ENCODE peak calls at places on chromosomes 2 and 18, in four cellular contexts. U is IMR-90, V is H9, P is mesendoderm. B is an unnamed sample.
A peak's percentile ranks its signal among the peaks of the same experiment; 100 is the strongest.

GRCh38 chr18:34595673-34596072 is 114.4 kb upstream of the DTNA start:
- DNase-seq in U (peak; percentile 41), V (peak; percentile 52), P (peak; percentile 89), B (peak; percentile 30)

GRCh38 chr2:112142525-112143078 is 4.4 kb downstream of the FBLN7 start:
- DNase-seq in U (no peak), V (no peak), P (no peak), B (no peak)

GRCh38 chr2:207531024-207531411 is 1.3 kb downstream of the CREB1 start:
- DNase-seq in U (no peak), V (no peak), P (no peak), B (no peak)

GRCh38 chr2:74952575-74952974 is 5.9 kb upstream of the POLE4 start:
- DNase-seq in U (no peak), V (no peak), P (peak; percentile 4), B (no peak)

GRCh38 chr2:196128749-196129148 is 42.6 kb downstream of the STK17B start:
- DNase-seq in U (no peak), V (no peak), P (peak; percentile 10), B (no peak)

GRCh38 chr2:137508739-137509384 is 455.4 kb upstream of the HNMT start:
- DNase-seq in U (no peak), V (peak; percentile 42), P (peak; percentile 34), B (no peak)

GRCh38 chr2:88071365-88071764 is 3.7 kb downstream of the SMYD1 start:
- DNase-seq in U (no peak), V (no peak), P (peak; percentile 69), B (no peak)

GRCh38 chr18:59101830-59102414 is 37.8 kb upstream of the SEC11C start:
- DNase-seq in U (no peak), V (no peak), P (no peak), B (no peak)

GRCh38 chr2:207784898-207785297 is 15.2 kb upstream of the FZD5 start:
- DNase-seq in U (no peak), V (no peak), P (no peak), B (no peak)

GRCh38 chr2:86038291-86039081 is 67.2 kb downstream of the POLR1A start:
- DNase-seq in U (no peak), V (no peak), P (no peak), B (peak; percentile 69)

GRCh38 chr2:109435866-109436634 is 177.7 kb downstream of the SEPTIN10 start:
- DNase-seq in U (peak; percentile 43), V (no peak), P (no peak), B (peak; percentile 67)

GRCh38 chr2:24793752-24794477 is 690 bp downstream of the CENPO start:
- DNase-seq in U (peak; percentile 35), V (peak; percentile 46), P (peak; percentile 82), B (peak; percentile 75)

GRCh38 chr2:197786010-197786877 is 1.1 kb upstream of the BOLL start:
- DNase-seq in U (no peak), V (peak; percentile 91), P (peak; percentile 87), B (no peak)

GRCh38 chr2:240835528-240835927 is 15.5 kb upstream of the KIF1A start:
- DNase-seq in U (no peak), V (no peak), P (no peak), B (no peak)

GRCh38 chr2:42928692-42929576 is 136.6 kb upstream of the HAAO start:
- DNase-seq in U (peak; percentile 47), V (peak; percentile 76), P (peak; percentile 90), B (peak; percentile 58)

GRCh38 chr2:95389256-95390119 is 13.0 kb upstream of the FAHD2A start:
- DNase-seq in U (peak; percentile 49), V (peak; percentile 86), P (peak; percentile 79), B (peak; percentile 43)

GRCh38 chr18:6261938-6262337 is 152.8 kb downstream of the L3MBTL4 start:
- DNase-seq in U (no peak), V (no peak), P (no peak), B (no peak)

GRCh38 chr18:6270791-6271216 is 143.9 kb downstream of the L3MBTL4 start:
- DNase-seq in U (no peak), V (no peak), P (no peak), B (no peak)

GRCh38 chr18:6271585-6271984 is 143.1 kb downstream of the L3MBTL4 start:
- DNase-seq in U (no peak), V (peak; percentile 31), P (no peak), B (no peak)

GRCh38 chr18:6269933-6270332 is 144.8 kb downstream of the L3MBTL4 start:
- DNase-seq in U (no peak), V (no peak), P (no peak), B (no peak)

GRCh38 chr18:6266212-6266611 is 148.5 kb downstream of the L3MBTL4 start:
- DNase-seq in U (no peak), V (no peak), P (no peak), B (no peak)
- H4K8ac ChIP-seq in U (no peak overlapping the region), V (no peak overlapping the region), P (no peak overlapping the region), B (no peak overlapping the region)

DNA sequence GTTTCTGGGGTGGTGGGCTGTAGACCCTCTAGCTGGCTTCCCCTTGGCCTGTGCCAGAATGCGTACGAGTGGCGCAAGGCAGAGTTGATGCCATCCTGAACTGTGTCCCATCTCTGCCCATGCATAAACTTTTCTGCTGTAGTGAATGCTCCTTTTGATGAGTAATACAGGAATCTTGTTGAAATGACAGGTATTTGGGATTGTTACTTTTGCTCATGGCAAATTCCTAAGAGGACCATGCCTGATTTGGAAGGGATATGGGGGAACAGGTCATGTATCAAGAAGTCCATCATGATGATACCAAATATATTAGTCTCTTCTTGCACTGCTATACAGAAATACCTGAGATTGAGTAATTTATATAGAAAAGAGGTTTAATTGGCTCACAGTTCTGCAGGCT is 648.0 kb downstream of the SLC4A3 start:
- DNase-seq in U (no peak), V (no peak), P (peak; percentile 14), B (no peak)
- H4K8ac ChIP-seq in U (no peak overlapping the region), V (no peak overlapping the region), P (no peak overlapping the region), B (no peak overlapping the region)

DNA sequence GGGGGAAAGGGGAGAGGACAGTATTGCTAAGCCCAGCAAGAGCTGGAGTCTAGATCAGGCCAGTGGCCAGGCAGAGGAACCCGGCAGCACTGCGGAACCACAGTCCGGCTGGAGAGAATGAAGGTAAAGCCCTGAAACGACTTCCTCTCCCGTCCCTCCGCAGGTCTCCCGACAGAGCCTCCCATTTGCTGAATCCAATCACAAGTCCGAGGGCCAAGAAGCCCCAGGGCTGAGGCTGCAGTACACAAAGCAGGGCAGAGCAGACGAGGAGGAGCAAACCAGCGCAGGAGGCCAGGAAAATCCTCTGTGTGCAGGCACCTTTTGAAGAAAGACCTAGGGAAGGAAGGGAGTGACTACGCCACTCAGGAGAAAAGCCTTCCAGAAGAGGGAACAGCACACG is 104.4 kb downstream of the OSBPL1A start:
- DNase-seq in U (no peak), V (peak; percentile 74), P (peak; percentile 63), B (no peak)
- H4K8ac ChIP-seq in U (no peak overlapping the region), V (no peak overlapping the region), P (no peak overlapping the region), B (no peak overlapping the region)

GRCh38 chr2:128867327-128867726 is 548.7 kb upstream of the HS6ST1 start:
- DNase-seq in U (no peak), V (no peak), P (no peak), B (no peak)
- H4K8ac ChIP-seq in U (no peak overlapping the region), V (no peak overlapping the region), P (no peak overlapping the region), B (no peak overlapping the region)

GRCh38 chr2:128438091-128438490 is 119.4 kb upstream of the HS6ST1 start:
- DNase-seq in U (no peak), V (no peak), P (no peak), B (no peak)

GRCh38 chr2:128438586-128438985 is 119.9 kb upstream of the HS6ST1 start:
- DNase-seq in U (no peak), V (no peak), P (no peak), B (no peak)

GRCh38 chr2:128437181-128437520 is 118.5 kb upstream of the HS6ST1 start:
- DNase-seq in U (no peak), V (peak; percentile 20), P (no peak), B (no peak)

GRCh38 chr2:128435576-128436497 is 117.2 kb upstream of the HS6ST1 start:
- DNase-seq in U (no peak), V (peak; percentile 17), P (no peak), B (no peak)

GRCh38 chr2:128436498-128437180 is 118.0 kb upstream of the HS6ST1 start:
- DNase-seq in U (no peak), V (peak; percentile 3), P (no peak), B (no peak)
- H4K8ac ChIP-seq in U (no peak overlapping the region), V (no peak overlapping the region), P (no peak overlapping the region), B (no peak overlapping the region)

GRCh38 chr2:38601463-38602135 is 1.1 kb downstream of the HNRNPLL start:
- DNase-seq in U (peak; percentile 39), V (no peak), P (peak; percentile 53), B (peak; percentile 47)
- H4K8ac ChIP-seq in U (peak overlapping the region; percentile 68), V (no peak overlapping the region), P (peak overlapping the region; percentile 56), B (peak overlapping the region; percentile 87)

DNA sequence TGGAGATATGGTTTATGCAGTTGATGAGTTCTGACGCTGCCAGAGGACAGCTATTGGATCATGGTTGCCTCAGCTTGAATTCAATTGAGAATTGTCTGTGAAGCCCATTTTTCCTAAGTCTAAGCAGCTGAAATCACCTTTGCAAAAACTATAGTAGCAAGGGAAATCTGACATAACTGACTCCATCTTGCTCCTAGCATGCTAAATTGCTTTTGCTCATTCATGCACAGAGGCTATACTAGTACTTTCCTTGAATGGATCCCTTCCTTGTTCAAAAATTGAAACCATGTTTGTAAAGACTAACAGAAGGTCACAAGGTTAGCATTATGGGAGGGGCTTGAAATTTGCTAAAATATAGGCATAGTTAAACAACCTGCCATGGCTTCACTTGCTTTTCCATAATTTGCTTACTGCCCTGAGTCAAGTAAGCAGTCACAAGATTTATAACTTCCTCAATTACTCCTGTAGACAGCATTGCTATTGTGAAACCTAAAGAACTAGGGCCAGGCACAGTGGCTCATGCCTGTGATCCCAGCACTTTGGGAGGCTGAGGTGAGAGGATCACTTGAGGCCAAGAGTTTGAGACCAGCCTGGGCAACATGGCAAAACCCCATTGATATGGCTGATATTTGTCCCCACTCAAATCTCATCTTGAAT is 41.2 kb downstream of the CHRNA1 start:
- DNase-seq in U (no peak), V (no peak), P (no peak), B (no peak)
- H4K8ac ChIP-seq in U (no peak overlapping the region), V (no peak overlapping the region), P (no peak overlapping the region), B (no peak overlapping the region)

GRCh38 chr2:98771771-98772521 is 41.0 kb upstream of the MGAT4A start:
- DNase-seq in U (no peak), V (no peak), P (no peak), B (no peak)
- H4K8ac ChIP-seq in U (no peak overlapping the region), V (no peak overlapping the region), P (no peak overlapping the region), B (no peak overlapping the region)

GRCh38 chr2:127015106-127015910 is 91.6 kb downstream of the BIN1 start:
- DNase-seq in U (no peak), V (no peak), P (no peak), B (no peak)
- H4K8ac ChIP-seq in U (peak overlapping the region; percentile 27), V (no peak overlapping the region), P (no peak overlapping the region), B (no peak overlapping the region)

GRCh38 chr2:34105015-34105767 is 506.1 kb upstream of the FAM98A start:
- DNase-seq in U (peak; percentile 83), V (no peak), P (peak; percentile 5), B (peak; percentile 54)
- H4K8ac ChIP-seq in U (no peak overlapping the region), V (no peak overlapping the region), P (no peak overlapping the region), B (no peak overlapping the region)